ENCODE peak calls at places on chromosomes 12 and 14, in ten cellular contexts. P is heart right ventricle, I is ovary, E is tibial nerve, O is BE2C, R is esophagus squamous epithelium, D is RWPE2, Y is pancreas, S is Panc1, W is right lobe of liver. T is an unnamed sample. For H3K4me1, the result is how much of the 10 kb centered on the place peaks cover.

GRCh38 chr12:38664661-38665269 is 240.6 kb downstream of the CPNE8 start:
- DNase-seq in W (no peak), Y (no peak), D (no peak), P (no peak), S (no peak), E (no peak), O (peak), R (no peak), I (no peak), T (no peak)

GRCh38 chr12:78530065-78530765 is 334.4 kb upstream of the SYT1 start:
- DNase-seq in I (no peak), P (no peak), S (no peak), W (no peak), O (no peak), D (no peak), R (no peak), E (no peak), Y (no peak), T (no peak)

GRCh38 chr14:101705733-101706508 is 55.6 kb upstream of the PPP2R5C start:
- DNase-seq in S (no peak), D (peak), E (peak), W (peak), R (no peak), P (peak), Y (no peak), I (peak), O (no peak), T (peak)

GRCh38 chr12:96069511-96070231 is 34.3 kb upstream of the LTA4H start:
- DNase-seq in R (no peak), P (no peak), Y (no peak), W (no peak), D (no peak), E (no peak), S (no peak), I (no peak), O (no peak), T (no peak)

GRCh38 chr12:20283467-20283866 is 84.9 kb upstream of the PDE3A start:
- DNase-seq in O (no peak), D (no peak), W (no peak), S (no peak), R (no peak), P (no peak), E (no peak), Y (no peak), I (no peak), T (no peak)

GRCh38 chr14:69644814-69645213 is 33.4 kb downstream of the SUSD6 start:
- DNase-seq in P (no peak), E (no peak), R (no peak), D (no peak), O (no peak), Y (no peak), W (no peak), I (no peak), S (no peak), T (no peak)

GRCh38 chr14:92794961-92795360 is 856 bp downstream of the GOLGA5 start:
- DNase-seq in Y (no peak), R (no peak), W (no peak), P (no peak), I (no peak), D (no peak), E (no peak), S (no peak), O (no peak), T (no peak)

GRCh38 chr12:76032043-76032981 is 736 bp upstream of the PHLDA1 start:
- DNase-seq in O (no peak), I (peak), R (no peak), Y (peak), S (no peak), P (no peak), E (peak), W (peak), D (no peak), T (no peak)

GRCh38 chr14:100239200-100239839 is 376 bp downstream of the YY1 start:
- DNase-seq in P (peak), W (peak), I (peak), D (peak), E (no peak), O (peak), R (no peak), S (no peak), Y (peak), T (peak)

GRCh38 chr14:61461808-61462275 is 140.5 kb downstream of the PRKCH start:
- DNase-seq in S (no peak), O (peak), I (no peak), W (no peak), D (no peak), Y (no peak), P (no peak), R (no peak), E (peak), T (no peak)

GRCh38 chr14:51738754-51739153 is 87.0 kb downstream of the FRMD6 start:
- DNase-seq in O (peak), R (no peak), S (no peak), I (no peak), W (no peak), P (no peak), Y (no peak), E (no peak), D (no peak), T (no peak)

GRCh38 chr12:46661161-46661845 is 164.5 kb downstream of the SLC38A4 start:
- DNase-seq in I (no peak), P (no peak), E (peak), D (no peak), W (no peak), Y (no peak), O (peak), S (peak), R (no peak), T (no peak)

GRCh38 chr12:14213542-14213941 is 151.9 kb upstream of the ATF7IP start:
- DNase-seq in S (no peak), O (no peak), R (no peak), W (no peak), P (no peak), D (no peak), E (no peak), I (no peak), Y (no peak), T (no peak)

GRCh38 chr12:132014915-132015280 is 65.2 kb downstream of the EP400 start:
- DNase-seq in R (no peak), E (no peak), W (no peak), I (no peak), O (no peak), P (no peak), Y (no peak), S (no peak), D (no peak), T (no peak)

GRCh38 chr14:26180221-26180620 is 417.6 kb downstream of the NOVA1 start:
- DNase-seq in S (no peak), O (no peak), P (no peak), R (no peak), Y (no peak), W (no peak), E (no peak), I (no peak), D (no peak), T (no peak)

GRCh38 chr12:129997239-129997638 is 93.4 kb upstream of the TMEM132D start:
- DNase-seq in S (no peak), W (no peak), E (no peak), O (no peak), Y (no peak), D (no peak), I (no peak), R (no peak), P (no peak), T (no peak)

GRCh38 chr12:131929530-131930456 is 717 bp downstream of the PUS1 start:
- DNase-seq in I (peak), R (no peak), Y (peak), W (no peak), D (peak), S (no peak), P (no peak), O (no peak), E (no peak), T (no peak)

GRCh38 chr12:69042970-69043369 is 110.0 kb upstream of the CPM start:
- DNase-seq in I (no peak), P (no peak), R (no peak), Y (no peak), S (no peak), E (no peak), O (no peak), W (no peak), D (no peak), T (no peak)

GRCh38 chr14:74611672-74612345 is at the start of gene LTBP2:
- DNase-seq in D (peak), Y (peak), W (no peak), O (no peak), P (no peak), E (no peak), I (peak), R (no peak), S (no peak), T (no peak)

GRCh38 chr14:57464013-57464730 is 29.5 kb downstream of the CCDC198 start:
- DNase-seq in I (no peak), E (no peak), Y (no peak), R (no peak), O (no peak), W (no peak), P (no peak), S (no peak), D (no peak), T (no peak)

GRCh38 chr12:71007736-71008449 is 87.4 kb upstream of the PTPRR start:
- DNase-seq in S (no peak), I (no peak), O (no peak), Y (no peak), E (no peak), W (no peak), R (no peak), P (no peak), D (no peak), T (no peak)

GRCh38 chr12:68807576-68808387 is at the start of gene MDM2:
- DNase-seq in P (peak), I (peak), W (peak), O (peak), D (peak), Y (peak), S (no peak), E (peak), R (peak), T (peak)

GRCh38 chr12:84198294-84198946 is 714.2 kb downstream of the SLC6A15 start:
- DNase-seq in Y (no peak), R (no peak), S (no peak), P (no peak), W (no peak), D (no peak), O (no peak), I (no peak), E (no peak), T (no peak)

GRCh38 chr12:93785262-93786010 is 108.3 kb downstream of the CRADD start:
- DNase-seq in E (peak), W (no peak), D (peak), O (peak), I (no peak), R (no peak), S (peak), P (no peak), Y (no peak), T (peak)

GRCh38 chr12:9372202-9372601 is 164.0 kb upstream of the PZP start:
- DNase-seq in D (no peak), R (no peak), I (no peak), Y (no peak), P (no peak), W (no peak), O (no peak), E (no peak), S (no peak), T (no peak)

GRCh38 chr12:68310370-68310769 is 21.8 kb downstream of the MDM1 start:
- DNase-seq in D (no peak), E (no peak), W (no peak), S (peak), Y (no peak), R (no peak), O (no peak), P (no peak), I (no peak), T (no peak)

GRCh38 chr12:46933947-46934346 is 108.2 kb upstream of the SLC38A4 start:
- DNase-seq in S (peak), R (no peak), I (no peak), P (no peak), Y (no peak), W (no peak), O (no peak), E (no peak), D (no peak), T (no peak)

GRCh38 chr14:92960706-92961566 is 38.0 kb downstream of the CHGA start:
- DNase-seq in P (no peak), I (no peak), W (no peak), S (no peak), R (no peak), D (no peak), Y (no peak), E (no peak), O (no peak), T (peak)

GRCh38 chr14:35829449-35829848 is 3.3 kb downstream of the BRMS1L start:
- DNase-seq in S (no peak), D (no peak), E (no peak), W (no peak), R (no peak), P (no peak), I (no peak), O (no peak), Y (no peak), T (no peak)

GRCh38 chr12:50988871-50989270 is 36.5 kb downstream of the HIGD1C start:
- DNase-seq in Y (no peak), D (no peak), E (no peak), S (no peak), I (no peak), O (no peak), W (no peak), R (no peak), P (no peak), T (no peak)

GRCh38 chr12:113439606-113440030 is 17.4 kb downstream of the SDSL start:
- DNase-seq in E (no peak), W (no peak), Y (peak), P (no peak), S (no peak), R (no peak), D (no peak), O (peak), I (peak), T (no peak)

GRCh38 chr12:88493651-88494050 is 86.6 kb downstream of the KITLG start:
- DNase-seq in R (no peak), O (no peak), Y (no peak), I (no peak), E (no peak), D (no peak), W (no peak), S (no peak), P (no peak), T (no peak)

GRCh38 chr14:105917933-105918436 is 391.6 kb downstream of the TMEM121 start:
- DNase-seq in W (peak), E (no peak), D (peak), Y (peak), O (no peak), I (no peak), R (no peak), P (no peak), S (no peak), T (peak)

GRCh38 chr14:105914738-105915385 is 388.5 kb downstream of the TMEM121 start:
- DNase-seq in I (no peak), R (no peak), O (no peak), D (peak), P (peak), Y (peak), S (no peak), W (peak), E (no peak), T (peak)

GRCh38 chr14:105918496-105919262 is 392.3 kb downstream of the TMEM121 start:
- DNase-seq in P (no peak), O (no peak), D (peak), S (no peak), I (no peak), Y (peak), W (peak), E (no peak), R (no peak), T (no peak)

GRCh38 chr14:105924951-105925591 is 398.7 kb downstream of the TMEM121 start:
- DNase-seq in D (peak), O (peak), I (no peak), S (no peak), Y (no peak), W (no peak), P (no peak), E (no peak), R (no peak), T (peak)

DNA sequence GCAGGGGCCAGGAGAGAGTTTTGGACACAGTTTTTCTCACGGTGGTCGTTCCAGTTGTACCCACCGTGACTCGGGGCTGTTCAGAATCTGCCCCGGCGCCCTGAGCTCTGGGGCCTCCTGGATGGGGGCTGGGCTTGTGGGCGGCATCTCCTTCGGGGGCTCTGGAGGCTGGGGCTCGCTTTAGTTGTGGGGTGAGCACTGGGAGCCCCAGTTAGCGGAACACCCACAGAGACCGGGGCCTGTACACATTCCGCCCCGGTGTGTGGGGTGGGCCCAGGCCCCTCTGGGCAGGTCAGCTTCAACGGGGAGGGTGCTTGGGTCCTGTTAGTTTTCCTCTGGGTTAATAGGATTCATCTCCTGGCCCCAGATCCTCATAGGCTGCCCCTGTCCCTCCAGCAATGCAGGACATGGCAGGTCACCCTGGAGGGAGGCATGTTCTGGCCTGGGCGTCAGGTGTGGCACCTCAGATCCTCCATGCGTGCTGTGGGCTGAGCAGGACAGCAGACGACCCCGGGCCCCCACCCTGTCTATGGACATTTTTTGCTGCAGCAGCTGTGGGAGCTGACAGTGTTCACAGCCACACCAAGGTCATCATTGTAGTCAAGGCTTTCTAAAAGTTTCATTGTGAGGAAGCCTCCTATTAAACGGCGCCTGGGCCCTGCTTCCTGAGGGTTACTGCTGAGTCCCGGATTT is 393.2 kb downstream of the TMEM121 start:
- DNase-seq in S (no peak), D (peak), P (no peak), O (no peak), R (no peak), Y (peak), E (no peak), W (no peak), I (no peak), T (no peak)
- H3K4me3 ChIP-seq in S (no peak), D (no peak), P (no peak), O (no peak), R (no peak), Y (no peak), E (no peak), W (no peak), I (no peak), T (no peak)

GRCh38 chr12:55937956-55938355 is 7.0 kb downstream of the DGKA start:
- DNase-seq in S (no peak), D (no peak), R (no peak), E (no peak), Y (no peak), I (no peak), P (no peak), O (no peak), W (no peak), T (no peak)
- H3K4me1 ChIP-seq in S (under half), D (under half), R (half or more), E (under half), Y (under half), I (under half), P (under half), O (under half), W (under half), T (under half)

GRCh38 chr12:99618657-99619056 is 28.9 kb upstream of the GARIN6 start:
- DNase-seq in E (no peak), D (no peak), I (no peak), S (no peak), O (no peak), R (no peak), P (no peak), W (no peak), Y (no peak), T (no peak)

GRCh38 chr12:99620159-99620479 is 27.4 kb upstream of the GARIN6 start:
- DNase-seq in O (no peak), S (no peak), Y (no peak), W (no peak), P (no peak), R (no peak), I (no peak), E (no peak), D (no peak), T (no peak)

DNA sequence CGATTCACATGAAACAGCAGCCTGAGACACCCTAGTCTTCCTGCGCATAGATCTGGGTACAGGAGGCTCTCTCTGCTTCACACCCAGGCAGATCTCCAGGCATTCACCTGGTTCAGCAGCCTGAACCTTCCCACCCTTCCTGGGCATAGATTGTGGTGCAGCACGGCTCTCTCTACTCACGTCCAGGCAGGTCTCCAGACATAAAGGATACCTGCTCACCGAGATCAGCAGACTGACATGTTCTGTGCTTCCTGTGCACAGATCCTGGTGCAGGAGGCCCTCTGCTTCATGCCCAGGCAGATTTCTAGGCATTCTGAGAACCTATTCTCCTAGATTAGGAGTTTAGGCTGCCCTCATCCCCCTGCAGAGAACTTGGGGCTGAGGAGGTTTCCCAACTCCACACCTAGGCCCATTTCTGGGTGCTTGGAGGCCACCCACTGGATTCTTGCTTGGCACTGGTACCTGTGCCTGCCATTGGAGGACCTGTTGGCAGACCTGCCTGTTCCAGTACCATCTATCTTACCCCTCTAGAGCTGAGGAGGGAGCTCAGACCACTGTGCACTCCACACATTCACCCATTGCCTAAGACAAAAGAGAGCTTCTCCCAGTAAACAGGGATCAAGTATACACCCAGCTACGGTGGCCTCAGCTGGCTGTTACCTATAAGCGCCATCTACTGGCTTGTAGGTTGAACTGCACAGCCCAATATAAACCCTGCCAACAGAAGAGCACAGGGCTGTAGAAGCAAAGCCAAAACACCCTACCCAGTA is 28.0 kb upstream of the GARIN6 start:
- DNase-seq in E (no peak), O (peak), W (no peak), D (no peak), S (peak), R (no peak), I (no peak), P (no peak), Y (no peak), T (no peak)
- TF ChIP-seq CTCF in E (no peak), O (peak), W (peak), D (peak), S (peak), R (no peak), I (no peak), P (peak), Y (no peak), T (no peak)

DNA sequence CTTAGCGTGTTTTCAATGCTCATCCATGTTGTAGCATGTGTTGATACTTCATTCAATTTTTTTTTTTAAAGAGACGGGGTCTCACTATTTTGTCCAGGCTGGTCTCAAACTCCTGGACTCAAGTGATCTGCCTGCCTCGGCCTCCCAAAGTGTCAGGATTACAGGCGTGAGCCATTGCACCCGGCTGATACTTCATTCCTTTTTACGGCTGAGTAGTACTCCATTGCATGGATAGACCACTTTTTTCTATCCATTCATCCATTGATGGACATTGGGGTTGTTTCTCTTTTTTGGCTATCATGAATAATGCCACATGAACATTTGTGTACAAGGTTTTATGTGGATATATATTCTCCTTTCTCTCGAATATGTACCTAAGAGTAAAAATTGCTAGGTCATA is 1.2 kb downstream of the P2RX7 start:
- DNase-seq in D (no peak), Y (no peak), I (no peak), E (no peak), S (no peak), P (no peak), W (no peak), R (no peak), O (no peak), T (no peak)
- H3K4me3 ChIP-seq in D (no peak), Y (no peak), I (no peak), E (peak), S (no peak), P (peak), W (no peak), R (no peak), O (peak), T (no peak)

T was measured in psoas muscle.